ENCODE peak calls at places on chromosomes 1 and 21, in ten cellular contexts. I is HFFc6; Z is cardiac muscle cell; G is kidney epithelial cell; R is lung; P is fibroblast of the aortic adventitia; S is transverse colon; K is stimulated activated CD8-positive, alpha-beta memory T cell treated with anti-CD3 and anti-CD28 coated beads, Interleukin-15, amount 100 ng/mL, for 1 hour; H is Peyer's patch; O is upper lobe of left lung. C is an unnamed sample.

GRCh38 chr1:34884961-34885360 is 25.4 kb upstream of the SMIM12 start:
- DNase-seq in I (no peak), Z (no peak), G (no peak), R (no peak), P (no peak), S (no peak), K (no peak), H (no peak), O (no peak), C (no peak)

GRCh38 chr1:17826165-17826488 is 71.0 kb downstream of the ACTL8 start:
- DNase-seq in I (no peak), Z (peak; percentile 48), G (no peak), R (peak; percentile 36), P (peak; percentile 45), S (peak; percentile 61), K (no peak), H (no peak), O (no peak), C (peak; percentile 66)

GRCh38 chr1:56120021-56120420 is 459.3 kb downstream of the PLPP3 start:
- DNase-seq in I (no peak), Z (no peak), G (no peak), R (no peak), P (no peak), S (no peak), K (no peak), H (no peak), O (no peak), C (peak; percentile 41)

GRCh38 chr21:42756580-42757250 is 103.3 kb downstream of the PDE9A start:
- DNase-seq in I (no peak), Z (no peak), G (no peak), R (no peak), P (no peak), S (no peak), K (no peak), H (no peak), O (no peak), C (no peak)

GRCh38 chr1:10724948-10725852 is 71.2 kb downstream of the CASZ1 start:
- DNase-seq in I (peak; percentile 23), Z (peak; percentile 49), G (no peak), R (peak; percentile 49), P (peak; percentile 86), S (no peak), K (no peak), H (no peak), O (peak; percentile 78), C (peak; percentile 79)

GRCh38 chr1:155548706-155549105 is 13.9 kb downstream of the ASH1L start:
- DNase-seq in I (no peak), Z (no peak), G (no peak), R (no peak), P (no peak), S (no peak), K (no peak), H (no peak), O (no peak), C (no peak)

GRCh38 chr1:160777486-160778089 is 18.4 kb upstream of the LY9 start:
- DNase-seq in I (no peak), Z (peak; percentile 42), G (no peak), R (peak; percentile 46), P (peak; percentile 6), S (peak; percentile 49), K (no peak), H (peak; percentile 61), O (peak; percentile 48), C (peak; percentile 10)

GRCh38 chr1:154453577-154454352 is 48.3 kb upstream of the TDRD10 start:
- DNase-seq in I (no peak), Z (peak; percentile 70), G (no peak), R (no peak), P (peak; percentile 73), S (no peak), K (no peak), H (no peak), O (peak; percentile 61), C (peak; percentile 73)

GRCh38 chr1:215523906-215524305 is 43.2 kb upstream of the KCTD3 start:
- DNase-seq in I (peak; percentile 22), Z (peak; percentile 25), G (no peak), R (no peak), P (peak; percentile 30), S (no peak), K (no peak), H (no peak), O (no peak), C (peak; percentile 47)

GRCh38 chr1:4527819-4528218 is 126.6 kb upstream of the AJAP1 start:
- DNase-seq in I (no peak), Z (no peak), G (no peak), R (no peak), P (no peak), S (no peak), K (no peak), H (no peak), O (no peak), C (no peak)

GRCh38 chr1:34774967-34775366 is 6.0 kb upstream of the GJB3 start:
- DNase-seq in I (no peak), Z (no peak), G (no peak), R (no peak), P (no peak), S (no peak), K (no peak), H (no peak), O (no peak), C (no peak)

GRCh38 chr1:183932412-183932811 is 105.1 kb downstream of the COLGALT2 start:
- DNase-seq in I (peak; percentile 71), Z (peak; percentile 95), G (no peak), R (peak; percentile 46), P (peak; percentile 95), S (peak; percentile 60), K (no peak), H (peak; percentile 21), O (no peak), C (peak; percentile 93)

GRCh38 chr1:235902638-235903542 is 36.2 kb upstream of the LYST start:
- DNase-seq in I (peak; percentile 88), Z (peak; percentile 80), G (peak; percentile 83), R (peak; percentile 83), P (peak; percentile 80), S (peak; percentile 86), K (no peak), H (no peak), O (peak; percentile 90), C (peak; percentile 74)

GRCh38 chr1:236502579-236502971 is 21.2 kb upstream of the LGALS8 start:
- DNase-seq in I (peak; percentile 6), Z (peak; percentile 72), G (peak; percentile 60), R (no peak), P (no peak), S (no peak), K (no peak), H (no peak), O (no peak), C (peak; percentile 28)

GRCh38 chr1:230747139-230747730 is at the start of gene CAPN9:
- DNase-seq in I (no peak), Z (no peak), G (no peak), R (peak; percentile 52), P (no peak), S (peak; percentile 32), K (no peak), H (no peak), O (peak; percentile 51), C (no peak)

GRCh38 chr21:38646213-38646837 is 148.0 kb upstream of the ERG start:
- DNase-seq in I (peak; percentile 59), Z (peak; percentile 17), G (peak; percentile 23), R (no peak), P (peak; percentile 54), S (no peak), K (no peak), H (no peak), O (no peak), C (peak; percentile 96)

GRCh38 chr1:7404046-7404742 is 366.9 kb upstream of the VAMP3 start:
- DNase-seq in I (no peak), Z (no peak), G (no peak), R (no peak), P (no peak), S (no peak), K (no peak), H (peak; percentile 10), O (peak; percentile 15), C (no peak)

GRCh38 chr1:170978371-170978900 is 43.1 kb downstream of the MROH9 start:
- DNase-seq in I (no peak), Z (no peak), G (no peak), R (no peak), P (no peak), S (no peak), K (no peak), H (no peak), O (no peak), C (no peak)

GRCh38 chr21:30988706-30989105 is 49.6 kb downstream of the KRTAP19-8 start:
- DNase-seq in I (no peak), Z (no peak), G (no peak), R (no peak), P (no peak), S (no peak), K (no peak), H (no peak), O (no peak), C (no peak)

GRCh38 chr1:168372857-168373520 is 92.3 kb downstream of the TBX19 start:
- DNase-seq in I (no peak), Z (peak; percentile 54), G (no peak), R (no peak), P (no peak), S (no peak), K (no peak), H (no peak), O (no peak), C (no peak)

GRCh38 chr1:5976231-5976630 is 16.0 kb downstream of the NPHP4 start:
- DNase-seq in I (no peak), Z (no peak), G (no peak), R (no peak), P (no peak), S (no peak), K (no peak), H (no peak), O (no peak), C (no peak)

GRCh38 chr1:41394405-41394804 is 33.2 kb downstream of the FOXO6 start:
- DNase-seq in I (no peak), Z (no peak), G (no peak), R (no peak), P (no peak), S (no peak), K (no peak), H (no peak), O (no peak), C (no peak)

GRCh38 chr1:18299441-18300338 is 181.0 kb upstream of the KLHDC7A start:
- DNase-seq in I (no peak), Z (peak; percentile 22), G (no peak), R (no peak), P (no peak), S (no peak), K (no peak), H (no peak), O (no peak), C (peak; percentile 28)

GRCh38 chr1:107976431-107977215 is 11.6 kb upstream of the VAV3 start:
- DNase-seq in I (no peak), Z (no peak), G (peak; percentile 68), R (no peak), P (no peak), S (no peak), K (no peak), H (no peak), O (no peak), C (no peak)

GRCh38 chr21:36059823-36060158 is 535 bp downstream of the SETD4 start:
- DNase-seq in I (peak; percentile 32), Z (no peak), G (no peak), R (peak; percentile 55), P (peak; percentile 9), S (peak; percentile 52), K (no peak), H (peak; percentile 19), O (peak; percentile 59), C (peak; percentile 79)

GRCh38 chr1:2212542-2213491 is 15.3 kb upstream of the SKI start:
- DNase-seq in I (peak; percentile 96), Z (peak; percentile 98), G (no peak), R (peak; percentile 85), P (peak; percentile 98), S (peak; percentile 88), K (no peak), H (peak; percentile 54), O (peak; percentile 87), C (peak; percentile 99)

GRCh38 chr1:188723332-188724020 is 1754.2 kb downstream of the BRINP3 start:
- DNase-seq in I (no peak), Z (no peak), G (no peak), R (no peak), P (peak; percentile 0), S (no peak), K (no peak), H (no peak), O (no peak), C (no peak)

GRCh38 chr1:173475564-173476196 is 1.5 kb upstream of the PRDX6 start:
- DNase-seq in I (peak; percentile 71), Z (peak; percentile 63), G (no peak), R (no peak), P (peak; percentile 75), S (peak; percentile 14), K (no peak), H (no peak), O (peak; percentile 39), C (peak; percentile 88)